ENCODE peak calls at places on chromosomes 13 and 19, in four cellular contexts. One of them, this sample, is unnamed.

GRCh38 chr19:55674459-55674840 is 576 bp upstream of the EPN1 start:
- DNase-seq in HCT116: no peak
- DNase-seq in renal cortical epithelial cell: no peak
- DNase-seq in cardiac muscle cell: no peak
- DNase-seq in this sample: no peak

GRCh38 chr19:49581007-49581508 is at the start of gene PRRG2:
- DNase-seq in HCT116: peak; percentile 62
- DNase-seq in renal cortical epithelial cell: no peak
- DNase-seq in cardiac muscle cell: no peak
- DNase-seq in this sample: no peak

GRCh38 chr19:13884726-13885591 is 8.0 kb downstream of the NANOS3 start:
- DNase-seq in HCT116: no peak
- DNase-seq in renal cortical epithelial cell: no peak
- DNase-seq in cardiac muscle cell: no peak
- DNase-seq in this sample: no peak

GRCh38 chr13:23349127-23349897 is 84.2 kb downstream of the SACS start:
- DNase-seq in HCT116: no peak
- DNase-seq in renal cortical epithelial cell: no peak
- DNase-seq in cardiac muscle cell: peak; percentile 13
- DNase-seq in this sample: no peak

GRCh38 chr13:98267080-98267912 is 90.2 kb upstream of the RNF113B start:
- DNase-seq in HCT116: no peak
- DNase-seq in renal cortical epithelial cell: peak; percentile 86
- DNase-seq in cardiac muscle cell: peak; percentile 34
- DNase-seq in this sample: no peak

GRCh38 chr19:5090780-5091575 is 122.1 kb downstream of the KDM4B start:
- DNase-seq in HCT116: no peak
- DNase-seq in renal cortical epithelial cell: no peak
- DNase-seq in cardiac muscle cell: peak; percentile 67
- DNase-seq in this sample: no peak

GRCh38 chr19:44909775-44910174 is 4.2 kb downstream of the APOE start:
- DNase-seq in HCT116: no peak
- DNase-seq in renal cortical epithelial cell: no peak
- DNase-seq in cardiac muscle cell: no peak
- DNase-seq in this sample: no peak

GRCh38 chr19:24048261-24048660 is 38.7 kb upstream of the ZNF254 start:
- DNase-seq in HCT116: no peak
- DNase-seq in renal cortical epithelial cell: no peak
- DNase-seq in cardiac muscle cell: no peak
- DNase-seq in this sample: no peak

GRCh38 chr13:73056054-73056962 is 2.5 kb upstream of the KLF5 start:
- DNase-seq in HCT116: peak; percentile 79
- DNase-seq in renal cortical epithelial cell: peak; percentile 99
- DNase-seq in cardiac muscle cell: peak; percentile 85
- DNase-seq in this sample: no peak

GRCh38 chr13:113846639-113847318 is 17.1 kb downstream of the GAS6 start:
- DNase-seq in HCT116: no peak
- DNase-seq in renal cortical epithelial cell: no peak
- DNase-seq in cardiac muscle cell: no peak
- DNase-seq in this sample: no peak

GRCh38 chr19:18416778-18417249 is 2.4 kb upstream of the SSBP4 start:
- DNase-seq in HCT116: no peak
- DNase-seq in renal cortical epithelial cell: peak; percentile 60
- DNase-seq in cardiac muscle cell: peak; percentile 96
- DNase-seq in this sample: no peak

GRCh38 chr13:95235199-95235726 is 66.0 kb downstream of the ABCC4 start:
- DNase-seq in HCT116: no peak
- DNase-seq in renal cortical epithelial cell: peak; percentile 64
- DNase-seq in cardiac muscle cell: peak; percentile 6
- DNase-seq in this sample: no peak

GRCh38 chr13:34349091-34349722 is 531.3 kb downstream of the RFC3 start:
- DNase-seq in HCT116: no peak
- DNase-seq in renal cortical epithelial cell: peak; percentile 96
- DNase-seq in cardiac muscle cell: peak; percentile 96
- DNase-seq in this sample: no peak

GRCh38 chr13:27018882-27019281 is 152.7 kb downstream of the USP12 start:
- DNase-seq in HCT116: no peak
- DNase-seq in renal cortical epithelial cell: no peak
- DNase-seq in cardiac muscle cell: no peak
- DNase-seq in this sample: no peak

GRCh38 chr19:36267061-36267845 is 52.3 kb downstream of the ZNF146 start:
- DNase-seq in HCT116: no peak
- DNase-seq in renal cortical epithelial cell: no peak
- DNase-seq in cardiac muscle cell: no peak
- DNase-seq in this sample: no peak

GRCh38 chr13:102657630-102658029 is 37.2 kb downstream of the METTL21C start:
- DNase-seq in HCT116: no peak
- DNase-seq in renal cortical epithelial cell: no peak
- DNase-seq in cardiac muscle cell: no peak
- DNase-seq in this sample: no peak

GRCh38 chr13:27327633-27328032 is 57.0 kb downstream of the RASL11A start:
- DNase-seq in HCT116: no peak
- DNase-seq in renal cortical epithelial cell: no peak
- DNase-seq in cardiac muscle cell: no peak
- DNase-seq in this sample: no peak

GRCh38 chr19:33953023-33953422 is 156.4 kb downstream of the KCTD15 start:
- DNase-seq in HCT116: no peak
- DNase-seq in renal cortical epithelial cell: no peak
- DNase-seq in cardiac muscle cell: no peak
- DNase-seq in this sample: no peak

GRCh38 chr13:52048516-52048915 is 24.0 kb downstream of the UTP14C start:
- DNase-seq in HCT116: no peak
- DNase-seq in renal cortical epithelial cell: no peak
- DNase-seq in cardiac muscle cell: no peak
- DNase-seq in this sample: no peak

GRCh38 chr19:1376415-1376805 is 7.3 kb upstream of the NDUFS7 start:
- DNase-seq in HCT116: no peak
- DNase-seq in renal cortical epithelial cell: no peak
- DNase-seq in cardiac muscle cell: no peak
- DNase-seq in this sample: no peak

GRCh38 chr19:28292822-28293500 is 920.0 kb downstream of the UQCRFS1 start:
- DNase-seq in HCT116: no peak
- DNase-seq in renal cortical epithelial cell: no peak
- DNase-seq in cardiac muscle cell: no peak
- DNase-seq in this sample: no peak

GRCh38 chr13:37481858-37482227 is 116.7 kb downstream of the POSTN start:
- DNase-seq in HCT116: no peak
- DNase-seq in renal cortical epithelial cell: no peak
- DNase-seq in cardiac muscle cell: no peak
- DNase-seq in this sample: no peak

GRCh38 chr19:48569814-48570213 is 17.8 kb downstream of the SULT2B1 start:
- DNase-seq in HCT116: no peak
- DNase-seq in renal cortical epithelial cell: peak; percentile 29
- DNase-seq in cardiac muscle cell: peak; percentile 24
- DNase-seq in this sample: no peak

GRCh38 chr13:71312923-71313322 is 554.1 kb downstream of the DACH1 start:
- DNase-seq in HCT116: no peak
- DNase-seq in renal cortical epithelial cell: no peak
- DNase-seq in cardiac muscle cell: no peak
- DNase-seq in this sample: no peak

GRCh38 chr13:29901714-29902631 is 51.6 kb upstream of the UBL3 start:
- DNase-seq in HCT116: no peak
- DNase-seq in renal cortical epithelial cell: peak; percentile 96
- DNase-seq in cardiac muscle cell: peak; percentile 98
- DNase-seq in this sample: no peak

GRCh38 chr19:47405854-47406417 is 13.4 kb downstream of the MEIS3 start:
- DNase-seq in HCT116: no peak
- DNase-seq in renal cortical epithelial cell: no peak
- DNase-seq in cardiac muscle cell: no peak
- DNase-seq in this sample: no peak

GRCh38 chr13:61664821-61665705 is 249.4 kb upstream of the PCDH20 start:
- DNase-seq in HCT116: peak; percentile 10
- DNase-seq in renal cortical epithelial cell: peak; percentile 95
- DNase-seq in cardiac muscle cell: peak; percentile 0
- DNase-seq in this sample: no peak

GRCh38 chr19:5692785-5693194 is 2.7 kb downstream of the RPL36 start:
- DNase-seq in HCT116: no peak
- DNase-seq in renal cortical epithelial cell: no peak
- DNase-seq in cardiac muscle cell: no peak
- DNase-seq in this sample: no peak

GRCh38 chr13:73092831-73093230 is 34.0 kb downstream of the KLF5 start:
- DNase-seq in HCT116: no peak
- DNase-seq in renal cortical epithelial cell: no peak
- DNase-seq in cardiac muscle cell: no peak
- DNase-seq in this sample: no peak

GRCh38 chr19:46716013-46716671 is 772 bp downstream of the PRKD2 start:
- DNase-seq in HCT116: no peak
- DNase-seq in renal cortical epithelial cell: no peak
- DNase-seq in cardiac muscle cell: peak; percentile 20
- DNase-seq in this sample: no peak

This sample was measured in keratinocyte.